ENCODE peak calls at places on chromosomes 12 and 14, in eight cellular contexts. One of them, this sample, is unnamed.

GRCh38 chr12:52248541-52249035 is 15.5 kb downstream of the KRT7 start:
- DNase-seq in A549: no peak
- DNase-seq in prostate gland: no peak
- DNase-seq in testis: no peak
- DNase-seq in tibial artery: no peak
- DNase-seq in neural progenitor cell: no peak
- DNase-seq in transverse colon: no peak
- DNase-seq in pancreas: peak
- DNase-seq in this sample: no peak

GRCh38 chr12:70338531-70338930 is 27.6 kb upstream of the KCNMB4 start:
- DNase-seq in A549: no peak
- DNase-seq in prostate gland: no peak
- DNase-seq in testis: no peak
- DNase-seq in tibial artery: no peak
- DNase-seq in neural progenitor cell: no peak
- DNase-seq in transverse colon: no peak
- DNase-seq in pancreas: no peak
- DNase-seq in this sample: no peak

GRCh38 chr14:106556665-106557289 is 1030.4 kb downstream of the TMEM121 start:
- DNase-seq in A549: peak
- DNase-seq in prostate gland: peak
- DNase-seq in testis: peak
- DNase-seq in tibial artery: no peak
- DNase-seq in neural progenitor cell: no peak
- DNase-seq in transverse colon: peak
- DNase-seq in pancreas: peak
- DNase-seq in this sample: no peak

GRCh38 chr14:61533513-61534255 is 161.6 kb upstream of the HIF1A start:
- DNase-seq in A549: no peak
- DNase-seq in prostate gland: no peak
- DNase-seq in testis: no peak
- DNase-seq in tibial artery: no peak
- DNase-seq in neural progenitor cell: no peak
- DNase-seq in transverse colon: peak
- DNase-seq in pancreas: no peak
- DNase-seq in this sample: no peak

GRCh38 chr14:68682166-68683103 is 110.4 kb downstream of the ZFP36L1 start:
- DNase-seq in A549: peak
- DNase-seq in prostate gland: peak
- DNase-seq in testis: no peak
- DNase-seq in tibial artery: peak
- DNase-seq in neural progenitor cell: no peak
- DNase-seq in transverse colon: peak
- DNase-seq in pancreas: no peak
- DNase-seq in this sample: no peak

GRCh38 chr14:102798926-102799325 is 21.7 kb downstream of the TRAF3 start:
- DNase-seq in A549: no peak
- DNase-seq in prostate gland: no peak
- DNase-seq in testis: no peak
- DNase-seq in tibial artery: peak
- DNase-seq in neural progenitor cell: no peak
- DNase-seq in transverse colon: no peak
- DNase-seq in pancreas: no peak
- DNase-seq in this sample: no peak

GRCh38 chr14:23302290-23303225 is at the start of gene PPP1R3E:
- DNase-seq in A549: peak
- DNase-seq in prostate gland: peak
- DNase-seq in testis: peak
- DNase-seq in tibial artery: peak
- DNase-seq in neural progenitor cell: peak
- DNase-seq in transverse colon: peak
- DNase-seq in pancreas: peak
- DNase-seq in this sample: peak

GRCh38 chr12:100348657-100349454 is 8.0 kb upstream of the SLC17A8 start:
- DNase-seq in A549: peak
- DNase-seq in prostate gland: no peak
- DNase-seq in testis: no peak
- DNase-seq in tibial artery: no peak
- DNase-seq in neural progenitor cell: peak
- DNase-seq in transverse colon: no peak
- DNase-seq in pancreas: no peak
- DNase-seq in this sample: no peak

GRCh38 chr12:19959353-19959752 is 409.0 kb upstream of the PDE3A start:
- DNase-seq in A549: no peak
- DNase-seq in prostate gland: no peak
- DNase-seq in testis: no peak
- DNase-seq in tibial artery: no peak
- DNase-seq in neural progenitor cell: no peak
- DNase-seq in transverse colon: no peak
- DNase-seq in pancreas: no peak
- DNase-seq in this sample: no peak

GRCh38 chr14:49287004-49287403 is 299.2 kb downstream of the RPS29 start:
- DNase-seq in A549: no peak
- DNase-seq in prostate gland: no peak
- DNase-seq in testis: no peak
- DNase-seq in tibial artery: no peak
- DNase-seq in neural progenitor cell: no peak
- DNase-seq in transverse colon: no peak
- DNase-seq in pancreas: no peak
- DNase-seq in this sample: no peak

GRCh38 chr12:119659289-119659897 is 8.5 kb upstream of the PRKAB1 start:
- DNase-seq in A549: peak
- DNase-seq in prostate gland: no peak
- DNase-seq in testis: peak
- DNase-seq in tibial artery: no peak
- DNase-seq in neural progenitor cell: peak
- DNase-seq in transverse colon: peak
- DNase-seq in pancreas: no peak
- DNase-seq in this sample: no peak

GRCh38 chr12:24964342-24964741 is 15.4 kb upstream of the BCAT1 start:
- DNase-seq in A549: no peak
- DNase-seq in prostate gland: no peak
- DNase-seq in testis: no peak
- DNase-seq in tibial artery: no peak
- DNase-seq in neural progenitor cell: no peak
- DNase-seq in transverse colon: no peak
- DNase-seq in pancreas: no peak
- DNase-seq in this sample: no peak

GRCh38 chr12:85985996-85986395 is 111.9 kb downstream of the NTS start:
- DNase-seq in A549: no peak
- DNase-seq in prostate gland: no peak
- DNase-seq in testis: no peak
- DNase-seq in tibial artery: no peak
- DNase-seq in neural progenitor cell: no peak
- DNase-seq in transverse colon: no peak
- DNase-seq in pancreas: no peak
- DNase-seq in this sample: no peak

GRCh38 chr14:55599250-55599879 is 19.4 kb downstream of the KTN1 start:
- DNase-seq in A549: peak
- DNase-seq in prostate gland: no peak
- DNase-seq in testis: peak
- DNase-seq in tibial artery: peak
- DNase-seq in neural progenitor cell: no peak
- DNase-seq in transverse colon: peak
- DNase-seq in pancreas: peak
- DNase-seq in this sample: peak

GRCh38 chr12:75706786-75707605 is 195.6 kb upstream of the KRR1 start:
- DNase-seq in A549: no peak
- DNase-seq in prostate gland: no peak
- DNase-seq in testis: no peak
- DNase-seq in tibial artery: no peak
- DNase-seq in neural progenitor cell: no peak
- DNase-seq in transverse colon: no peak
- DNase-seq in pancreas: no peak
- DNase-seq in this sample: no peak

GRCh38 chr12:100404769-100405407 is 48.0 kb downstream of the SLC17A8 start:
- DNase-seq in A549: peak
- DNase-seq in prostate gland: peak
- DNase-seq in testis: peak
- DNase-seq in tibial artery: no peak
- DNase-seq in neural progenitor cell: peak
- DNase-seq in transverse colon: peak
- DNase-seq in pancreas: peak
- DNase-seq in this sample: no peak

GRCh38 chr12:67475725-67476124 is 172.8 kb upstream of the DYRK2 start:
- DNase-seq in A549: no peak
- DNase-seq in prostate gland: no peak
- DNase-seq in testis: no peak
- DNase-seq in tibial artery: no peak
- DNase-seq in neural progenitor cell: no peak
- DNase-seq in transverse colon: no peak
- DNase-seq in pancreas: no peak
- DNase-seq in this sample: no peak

GRCh38 chr14:89365071-89365801 is 51.8 kb downstream of the FOXN3 start:
- DNase-seq in A549: no peak
- DNase-seq in prostate gland: no peak
- DNase-seq in testis: no peak
- DNase-seq in tibial artery: peak
- DNase-seq in neural progenitor cell: no peak
- DNase-seq in transverse colon: peak
- DNase-seq in pancreas: no peak
- DNase-seq in this sample: no peak

GRCh38 chr12:62466018-62466595 is 519 bp upstream of the MON2 start:
- DNase-seq in A549: peak
- DNase-seq in prostate gland: peak
- DNase-seq in testis: peak
- DNase-seq in tibial artery: peak
- DNase-seq in neural progenitor cell: peak
- DNase-seq in transverse colon: peak
- DNase-seq in pancreas: no peak
- DNase-seq in this sample: no peak

GRCh38 chr14:65566820-65567522 is 154.4 kb downstream of the FUT8 start:
- DNase-seq in A549: no peak
- DNase-seq in prostate gland: no peak
- DNase-seq in testis: no peak
- DNase-seq in tibial artery: no peak
- DNase-seq in neural progenitor cell: no peak
- DNase-seq in transverse colon: no peak
- DNase-seq in pancreas: no peak
- DNase-seq in this sample: no peak
- H3K27ac ChIP-seq in A549: no peak
- H3K27ac ChIP-seq in prostate gland: no peak
- H3K27ac ChIP-seq in testis: no peak
- H3K27ac ChIP-seq in tibial artery: no peak
- H3K27ac ChIP-seq in neural progenitor cell: no peak
- H3K27ac ChIP-seq in transverse colon: no peak
- H3K27ac ChIP-seq in pancreas: no peak
- H3K27ac ChIP-seq in this sample: no peak

DNA sequence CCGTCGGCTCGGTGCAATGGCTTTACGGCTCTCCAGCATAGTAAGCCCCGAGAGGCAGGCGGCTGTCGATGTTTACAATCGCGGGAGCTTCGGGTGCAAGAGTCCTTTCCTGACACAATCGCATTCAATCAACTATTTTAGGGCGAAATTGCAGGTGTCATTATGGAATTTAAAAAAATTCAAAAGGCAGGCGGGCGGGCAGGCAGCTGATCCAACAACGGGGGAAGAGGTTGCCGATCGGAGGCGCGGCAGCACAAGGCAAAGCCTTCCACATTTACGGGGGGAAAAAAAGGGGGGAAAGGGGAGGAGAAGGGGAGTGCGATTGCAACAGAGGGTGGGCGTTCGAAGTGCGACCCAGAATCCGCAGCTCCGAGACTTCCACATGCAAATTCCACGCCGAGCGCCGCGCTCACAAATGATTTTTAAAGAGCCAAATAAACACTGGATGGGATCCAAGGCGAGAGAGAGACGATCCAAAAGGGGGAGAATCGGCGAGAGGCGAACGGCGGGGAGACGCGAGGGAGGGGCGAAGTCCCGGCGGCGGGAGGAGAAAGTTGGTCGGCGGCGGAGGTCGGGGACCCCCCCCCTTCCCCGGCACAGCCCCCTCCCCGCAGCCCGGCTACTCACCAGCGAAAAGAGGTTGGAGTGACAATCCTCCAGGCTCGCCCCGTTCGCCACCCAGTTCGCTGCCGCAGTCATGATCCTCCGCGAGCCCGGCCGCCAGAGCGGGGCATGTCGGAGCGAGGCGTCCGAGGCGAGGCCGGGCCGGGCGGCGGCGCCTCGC is 868 bp downstream of the MED13L start:
- DNase-seq in A549: peak
- DNase-seq in prostate gland: peak
- DNase-seq in testis: peak
- DNase-seq in tibial artery: peak
- DNase-seq in neural progenitor cell: peak
- DNase-seq in transverse colon: peak
- DNase-seq in pancreas: peak
- DNase-seq in this sample: peak
- TF ChIP-seq CTCF in A549: no peak
- TF ChIP-seq CTCF in prostate gland: no peak
- TF ChIP-seq CTCF in testis: no peak
- TF ChIP-seq CTCF in tibial artery: no peak
- TF ChIP-seq CTCF in neural progenitor cell: no peak
- TF ChIP-seq CTCF in transverse colon: no peak
- TF ChIP-seq CTCF in pancreas: no peak
- TF ChIP-seq CTCF in this sample: no peak

GRCh38 chr12:6664902-6665301 is 2.0 kb upstream of the ING4 start:
- DNase-seq in A549: no peak
- DNase-seq in prostate gland: no peak
- DNase-seq in testis: no peak
- DNase-seq in tibial artery: no peak
- DNase-seq in neural progenitor cell: no peak
- DNase-seq in transverse colon: no peak
- DNase-seq in pancreas: no peak
- DNase-seq in this sample: no peak
- H3K27ac ChIP-seq in A549: no peak
- H3K27ac ChIP-seq in prostate gland: no peak
- H3K27ac ChIP-seq in testis: no peak
- H3K27ac ChIP-seq in tibial artery: no peak
- H3K27ac ChIP-seq in neural progenitor cell: no peak
- H3K27ac ChIP-seq in transverse colon: no peak
- H3K27ac ChIP-seq in pancreas: no peak
- H3K27ac ChIP-seq in this sample: no peak

GRCh38 chr12:50120521-50120920 is 8.5 kb downstream of the COX14 start:
- DNase-seq in A549: no peak
- DNase-seq in prostate gland: no peak
- DNase-seq in testis: no peak
- DNase-seq in tibial artery: no peak
- DNase-seq in neural progenitor cell: no peak
- DNase-seq in transverse colon: no peak
- DNase-seq in pancreas: no peak
- DNase-seq in this sample: no peak

GRCh38 chr12:50119387-50119786 is 7.4 kb downstream of the COX14 start:
- DNase-seq in A549: no peak
- DNase-seq in prostate gland: no peak
- DNase-seq in testis: no peak
- DNase-seq in tibial artery: no peak
- DNase-seq in neural progenitor cell: no peak
- DNase-seq in transverse colon: no peak
- DNase-seq in pancreas: no peak
- DNase-seq in this sample: no peak

GRCh38 chr12:50120953-50121352 is 8.9 kb downstream of the COX14 start:
- DNase-seq in A549: no peak
- DNase-seq in prostate gland: no peak
- DNase-seq in testis: no peak
- DNase-seq in tibial artery: no peak
- DNase-seq in neural progenitor cell: no peak
- DNase-seq in transverse colon: no peak
- DNase-seq in pancreas: no peak
- DNase-seq in this sample: no peak

GRCh38 chr12:50121636-50122035 is 9.6 kb downstream of the COX14 start:
- DNase-seq in A549: no peak
- DNase-seq in prostate gland: no peak
- DNase-seq in testis: no peak
- DNase-seq in tibial artery: no peak
- DNase-seq in neural progenitor cell: no peak
- DNase-seq in transverse colon: no peak
- DNase-seq in pancreas: no peak
- DNase-seq in this sample: no peak

GRCh38 chr12:50117057-50117622 is 5.1 kb downstream of the COX14 start:
- DNase-seq in A549: no peak
- DNase-seq in prostate gland: no peak
- DNase-seq in testis: no peak
- DNase-seq in tibial artery: peak
- DNase-seq in neural progenitor cell: no peak
- DNase-seq in transverse colon: no peak
- DNase-seq in pancreas: no peak
- DNase-seq in this sample: no peak
- TF ChIP-seq CTCF in A549: no peak
- TF ChIP-seq CTCF in prostate gland: no peak
- TF ChIP-seq CTCF in testis: no peak
- TF ChIP-seq CTCF in tibial artery: no peak
- TF ChIP-seq CTCF in neural progenitor cell: no peak
- TF ChIP-seq CTCF in transverse colon: no peak
- TF ChIP-seq CTCF in pancreas: no peak
- TF ChIP-seq CTCF in this sample: no peak